ENCODE peak calls at places on chromosomes 11 and 22, in ten cellular contexts. P, F, T, W, R, V, A, N, E and U are unnamed samples. For H3K4me1 and H3K36me3, the result is how much of the 10 kb centered on the place peaks cover.

GRCh38 chr11:19242184-19242932 is 1.6 kb upstream of the E2F8 start:
- DNase-seq in N (no peak), A (no peak), E (peak), T (no peak), V (peak), W (no peak), P (no peak), R (peak), F (no peak), U (no peak)

GRCh38 chr22:45638834-45639746 is 32.5 kb upstream of the ATXN10 start:
- DNase-seq in W (no peak), P (no peak), R (peak), E (no peak), A (peak), T (no peak), N (no peak), F (peak), V (no peak), U (peak)

GRCh38 chr22:18999416-18999815 is 63.3 kb upstream of the PRODH start:
- DNase-seq in V (no peak), T (no peak), N (no peak), W (no peak), F (no peak), A (peak), E (no peak), R (no peak), P (no peak), U (no peak)

GRCh38 chr11:69971741-69972140 is 106.4 kb upstream of the ANO1 start:
- DNase-seq in R (no peak), V (no peak), W (no peak), N (no peak), E (no peak), T (no peak), A (no peak), P (no peak), F (no peak), U (no peak)

GRCh38 chr22:44827666-44828065 is 75.3 kb downstream of the ARHGAP8 start:
- DNase-seq in F (no peak), A (peak), V (no peak), W (no peak), E (no peak), R (peak), T (no peak), N (no peak), P (no peak), U (no peak)

GRCh38 chr11:110373061-110373702 is 56.6 kb upstream of the FDX1 start:
- DNase-seq in T (no peak), V (no peak), E (no peak), W (no peak), N (no peak), A (no peak), F (no peak), P (peak), R (no peak), U (no peak)

GRCh38 chr11:32088117-32088941 is 2.5 kb upstream of the RCN1 start:
- DNase-seq in T (peak), A (peak), F (peak), E (no peak), R (no peak), P (peak), W (peak), N (peak), V (no peak), U (peak)

GRCh38 chr11:80307676-80308075 is 866.8 kb upstream of the TENM4 start:
- DNase-seq in W (no peak), V (no peak), T (no peak), A (no peak), F (no peak), N (no peak), R (no peak), P (no peak), E (no peak), U (no peak)

GRCh38 chr11:112162761-112163669 is 879 bp downstream of the IL18 start:
- DNase-seq in T (no peak), N (no peak), R (no peak), A (no peak), V (no peak), W (no peak), F (no peak), E (no peak), P (peak), U (no peak)

GRCh38 chr11:107157146-107157808 is 139.0 kb upstream of the GUCY1A2 start:
- DNase-seq in V (no peak), R (no peak), W (no peak), P (no peak), F (no peak), A (no peak), N (no peak), E (peak), T (no peak), U (no peak)

GRCh38 chr11:66022401-66023185 is 3.7 kb downstream of the CATSPER1 start:
- DNase-seq in P (peak), V (peak), T (peak), R (peak), F (peak), W (peak), N (peak), E (peak), A (peak), U (peak)

GRCh38 chr11:66020212-66020611 is 6.1 kb downstream of the CATSPER1 start:
- DNase-seq in R (no peak), W (no peak), A (no peak), N (no peak), T (no peak), F (no peak), P (no peak), E (no peak), V (no peak), U (no peak)

GRCh38 chr11:66020618-66021357 is 5.5 kb downstream of the CATSPER1 start:
- DNase-seq in A (peak), V (peak), F (peak), E (no peak), W (no peak), R (peak), T (no peak), P (peak), N (no peak), U (no peak)

GRCh38 chr11:66026017-66026529 is at the start of gene CATSPER1:
- DNase-seq in P (no peak), A (no peak), T (no peak), N (no peak), F (no peak), E (no peak), V (no peak), W (no peak), R (no peak), U (no peak)
- H3K4me1 ChIP-seq in P (under half), A (under half), T (under half), N (under half), F (under half), E (under half), V (under half), W (under half), R (under half), U (under half)

DNA sequence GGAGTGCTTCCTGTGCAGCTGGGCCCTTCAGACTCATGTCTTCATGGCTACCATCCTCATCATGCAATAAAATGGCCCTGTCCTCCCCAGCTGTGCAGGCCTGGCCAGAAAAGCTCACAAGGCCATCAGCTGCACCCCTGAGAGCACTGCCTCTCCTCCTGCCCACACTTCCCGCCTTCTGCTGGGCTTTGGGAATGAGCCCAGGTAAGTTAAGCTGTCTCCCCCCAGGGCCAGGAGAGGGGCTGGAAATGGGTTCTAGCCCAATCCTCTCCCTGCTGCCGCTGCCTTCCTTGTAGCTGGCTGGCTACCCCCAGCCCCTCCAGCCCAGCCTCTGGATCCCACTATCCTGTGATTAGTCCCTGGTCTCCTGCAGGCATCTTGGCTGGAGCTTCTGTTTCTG is 168.0 kb downstream of the ST3GAL4 start:
- DNase-seq in A (peak), R (no peak), T (no peak), E (no peak), W (no peak), N (no peak), V (peak), P (no peak), F (no peak), U (no peak)
- H3K36me3 ChIP-seq in A (under half), R (under half), T (under half), E (under half), W (under half), N (under half), V (under half), P (under half), F (under half), U (under half)

GRCh38 chr22:20652130-20652529 is 121.8 kb upstream of the SERPIND1 start:
- DNase-seq in N (no peak), V (no peak), F (no peak), E (no peak), P (no peak), W (no peak), R (no peak), T (no peak), A (no peak), U (no peak)
- H3K4me1 ChIP-seq in N (under half), V (under half), F (under half), E (under half), P (under half), W (under half), R (under half), T (under half), A (under half), U (under half)

DNA sequence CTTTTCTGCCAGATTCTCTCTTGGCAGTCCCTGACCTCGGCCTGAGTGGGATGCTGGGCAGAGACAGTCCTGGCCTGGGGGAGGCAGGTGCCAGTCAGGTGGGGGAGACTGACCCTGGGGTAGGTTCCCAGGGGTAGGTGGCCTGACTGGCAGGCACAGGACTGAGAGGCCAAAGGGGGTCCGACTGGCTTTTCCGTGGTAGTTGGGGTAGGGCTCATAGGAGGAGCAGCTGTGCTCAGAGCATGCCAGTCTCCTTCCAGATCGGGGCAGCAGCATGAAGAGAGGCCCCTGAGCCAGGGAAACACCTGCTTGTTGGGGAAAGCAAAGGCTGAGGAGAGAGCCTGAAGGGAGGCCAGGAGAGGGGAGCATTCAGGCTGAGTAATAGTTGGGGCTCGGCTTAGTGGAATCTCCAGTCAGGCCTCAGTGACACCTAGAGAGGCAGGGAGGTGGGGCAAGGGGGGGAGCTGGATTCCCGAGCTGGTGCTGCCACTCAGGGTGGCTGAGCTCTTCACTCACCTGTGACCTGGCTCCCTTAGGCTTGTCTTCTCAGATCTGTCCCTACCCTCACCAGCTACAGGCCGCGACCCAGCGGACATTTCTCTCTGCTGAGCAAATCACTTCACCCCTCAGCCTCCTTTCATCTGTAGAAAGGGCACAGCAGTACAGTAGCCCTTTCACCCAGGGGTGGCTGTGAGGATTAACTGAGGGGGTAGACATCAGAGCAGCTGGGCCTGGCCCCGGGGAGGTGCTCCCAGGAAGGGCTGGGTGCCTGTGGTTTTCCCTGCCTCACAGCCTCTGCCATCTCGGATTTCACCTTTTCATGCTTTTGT is 26.2 kb downstream of the MCM5 start:
- DNase-seq in N (no peak), F (no peak), R (no peak), W (no peak), T (no peak), V (no peak), E (peak), P (peak), A (no peak), U (no peak)
- H3K36me3 ChIP-seq in N (half or more), F (half or more), R (under half), W (under half), T (under half), V (under half), E (under half), P (under half), A (under half), U (under half)

GRCh38 chr22:24418786-24419479 is 8.5 kb upstream of the ADORA2A start:
- DNase-seq in E (no peak), F (no peak), V (no peak), P (no peak), T (no peak), R (no peak), A (no peak), N (no peak), W (no peak), U (no peak)

GRCh38 chr22:24421428-24421931 is 5.9 kb upstream of the ADORA2A start:
- DNase-seq in F (no peak), A (no peak), N (peak), P (no peak), R (peak), W (no peak), E (peak), V (no peak), T (no peak), U (no peak)

GRCh38 chr22:24420977-24421343 is 6.4 kb upstream of the ADORA2A start:
- DNase-seq in F (no peak), E (no peak), T (no peak), N (no peak), P (no peak), A (no peak), W (no peak), V (no peak), R (no peak), U (no peak)

GRCh38 chr22:24419480-24419860 is 7.9 kb upstream of the ADORA2A start:
- DNase-seq in P (no peak), F (no peak), N (no peak), V (no peak), E (no peak), T (no peak), A (peak), W (no peak), R (peak), U (no peak)

GRCh38 chr22:24420072-24420976 is 7.1 kb upstream of the ADORA2A start:
- DNase-seq in R (peak), E (peak), N (no peak), V (peak), A (peak), P (no peak), F (no peak), W (no peak), T (no peak), U (no peak)
- H3K4me1 ChIP-seq in R (under half), E (under half), N (under half), V (under half), A (under half), P (under half), F (under half), W (under half), T (under half), U (half or more)

GRCh38 chr22:39920134-39920743 is 19.4 kb downstream of the GRAP2 start:
- DNase-seq in E (no peak), A (no peak), N (no peak), P (no peak), W (no peak), T (no peak), V (no peak), F (no peak), R (no peak), U (no peak)
- H3K36me3 ChIP-seq in E (under half), A (under half), N (under half), P (under half), W (under half), T (under half), V (under half), F (under half), R (under half), U (under half)

GRCh38 chr11:118928108-118928869 is 2.6 kb upstream of the BCL9L start:
- DNase-seq in R (peak), F (peak), A (peak), N (peak), P (peak), V (peak), E (peak), W (peak), T (peak), U (peak)
- H3K4me1 ChIP-seq in R (under half), F (half or more), A (under half), N (half or more), P (under half), V (under half), E (under half), W (under half), T (under half), U (half or more)